ENCODE peak calls at places on chromosomes 2 and 18, in eight cellular contexts. C is AG04450, U is ovary, K is WERI-Rb-1, W is neural progenitor cell, S is fibroblast of lung, F is IMR-90, X is heart left ventricle. V is an unnamed sample. For H3K9me3, the result is how much of the 10 kb centered on the place peaks cover.

GRCh38 chr2:102304268-102304667 is 7.1 kb upstream of the IL1RL1 start:
- DNase-seq in X (no peak), K (no peak), U (no peak), C (no peak), F (peak), S (peak), W (no peak), V (no peak)

GRCh38 chr2:197777823-197778407 is 7.2 kb downstream of the BOLL start:
- DNase-seq in S (peak), U (no peak), F (peak), C (peak), W (no peak), K (no peak), X (no peak), V (no peak)

GRCh38 chr2:68653538-68653982 is 10.2 kb downstream of the PROKR1 start:
- DNase-seq in F (peak), X (no peak), S (peak), W (no peak), U (peak), K (no peak), C (no peak), V (no peak)

GRCh38 chr18:21632393-21632792 is 20.3 kb downstream of the SNRPD1 start:
- DNase-seq in S (peak), K (no peak), U (no peak), F (no peak), C (no peak), X (no peak), W (no peak), V (no peak)

GRCh38 chr18:48293954-48294893 is 115.0 kb downstream of the ZBTB7C start:
- DNase-seq in U (no peak), K (peak), C (no peak), F (no peak), X (peak), S (no peak), W (no peak), V (peak)

GRCh38 chr18:74508821-74509225 is 12.7 kb downstream of the CNDP2 start:
- DNase-seq in C (no peak), X (no peak), S (no peak), W (no peak), F (no peak), U (no peak), K (no peak), V (no peak)

GRCh38 chr18:54192900-54193299 is 31.6 kb downstream of the MBD2 start:
- DNase-seq in F (no peak), W (no peak), S (no peak), U (no peak), X (no peak), C (no peak), K (no peak), V (no peak)

GRCh38 chr18:44869533-44869932 is 188.8 kb downstream of the SETBP1 start:
- DNase-seq in X (no peak), W (no peak), F (no peak), C (no peak), S (no peak), K (no peak), U (no peak), V (no peak)

GRCh38 chr2:236171213-236172201 is 3.3 kb upstream of the GBX2 start:
- DNase-seq in F (no peak), U (no peak), C (no peak), S (no peak), K (no peak), W (peak), X (no peak), V (no peak)

GRCh38 chr2:41853427-41854191 is 194.2 kb upstream of the PKDCC start:
- DNase-seq in U (peak), K (peak), F (peak), X (peak), C (peak), W (peak), S (peak), V (no peak)

GRCh38 chr2:20476481-20476880 is 29.6 kb downstream of the RHOB start:
- DNase-seq in W (no peak), F (no peak), U (no peak), S (no peak), K (no peak), C (no peak), X (no peak), V (no peak)

GRCh38 chr2:20050104-20050711 is 1.2 kb downstream of the LAPTM4A start:
- DNase-seq in K (peak), C (peak), U (no peak), W (no peak), F (peak), S (peak), X (no peak), V (no peak)

DNA sequence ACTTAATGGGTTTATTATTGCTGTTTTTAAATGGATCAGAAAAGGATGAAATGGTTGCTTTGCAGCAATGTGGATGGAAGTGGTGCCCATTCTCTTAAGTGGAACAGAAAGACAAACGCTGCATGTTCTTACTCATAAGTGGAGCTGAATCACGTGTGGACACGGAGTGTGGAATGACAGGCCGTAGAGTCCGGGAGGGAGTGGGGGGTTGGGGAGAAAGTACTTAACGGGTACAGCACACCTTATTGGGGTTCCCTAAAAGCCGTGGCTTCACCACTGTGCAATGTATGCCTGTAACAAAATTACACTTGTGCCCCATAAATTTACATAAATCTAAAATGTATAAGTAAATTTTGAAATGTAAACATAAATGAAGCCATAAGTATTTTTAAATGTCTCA is 64.0 kb upstream of the CTDP1 start:
- DNase-seq in W (no peak), F (no peak), K (peak), X (no peak), U (no peak), C (no peak), S (no peak), V (no peak)
- H3K27ac ChIP-seq in W (no peak), F (no peak), K (no peak), X (no peak), U (no peak), C (no peak), S (no peak), V (no peak)

GRCh38 chr2:233387667-233388528 is 33.6 kb downstream of the DGKD start:
- DNase-seq in K (no peak), X (peak), W (no peak), S (peak), U (peak), F (peak), C (peak), V (peak)
- TF ChIP-seq CTCF in K (no peak), X (no peak), W (no peak), S (no peak), U (no peak), F (no peak), C (no peak), V (no peak)

DNA sequence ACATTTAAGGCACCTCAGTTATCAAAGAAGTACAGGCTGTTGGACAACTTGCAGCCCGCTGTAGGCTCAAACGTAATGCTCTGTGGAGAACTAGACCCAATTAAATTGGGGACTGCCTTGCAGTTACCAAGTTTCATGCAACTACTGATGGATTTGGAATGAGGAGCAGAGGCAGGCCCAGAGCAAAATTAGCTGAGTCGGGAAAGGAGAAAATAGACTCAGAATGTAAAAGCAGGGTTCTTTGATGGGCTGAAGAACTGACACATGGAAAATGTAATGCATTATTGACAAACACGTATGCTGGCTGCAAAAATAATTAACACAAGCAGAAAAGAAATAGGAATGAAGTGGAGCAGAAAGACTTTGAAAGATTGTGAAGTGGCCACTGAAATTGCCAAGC is 432.7 kb upstream of the HNRNPA3 start:
- DNase-seq in U (no peak), S (no peak), C (no peak), F (no peak), K (no peak), X (no peak), W (no peak), V (no peak)
- H3K9me3 ChIP-seq in U (under half), S (under half), C (under half), F (under half), K (under half), X (under half), W (under half), V (under half)

DNA sequence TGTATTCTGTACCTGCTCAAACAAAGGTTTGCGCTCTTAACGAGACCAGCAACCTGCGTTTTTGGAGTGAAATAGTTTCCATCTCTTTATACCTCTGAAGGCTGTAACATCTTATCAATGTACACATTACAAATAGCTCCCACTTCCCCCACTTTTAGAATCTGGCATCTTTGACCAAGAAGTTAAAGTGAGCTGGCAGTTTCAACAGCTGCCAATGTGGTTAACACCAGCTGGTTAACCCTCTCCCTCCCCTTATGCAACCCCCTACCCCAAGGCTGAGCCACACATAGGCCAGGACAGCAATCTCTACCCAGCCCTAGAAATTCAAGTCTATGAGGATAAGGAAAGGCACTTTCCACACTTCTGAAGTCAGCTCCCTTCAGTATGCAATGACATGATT is 2.2 kb upstream of the SERTAD2 start:
- DNase-seq in K (no peak), F (no peak), X (no peak), S (no peak), U (no peak), C (no peak), W (no peak), V (no peak)
- H3K27ac ChIP-seq in K (no peak), F (no peak), X (no peak), S (no peak), U (no peak), C (no peak), W (no peak), V (no peak)

V was measured in gastrocnemius medialis.